ENCODE peak calls at places on chromosomes 3 and 15, in eight cellular contexts. One of them, this sample, is unnamed. For H3K9me3, the result is how much of the 10 kb centered on the place peaks cover.

GRCh38 chr15:77942611-77943211 is 134.8 kb downstream of the TBC1D2B start:
- DNase-seq in uterus: no peak
- DNase-seq in ovary: no peak
- DNase-seq in K562: no peak
- DNase-seq in mucosa of descending colon: no peak
- DNase-seq in psoas muscle: no peak
- DNase-seq in A673: no peak
- DNase-seq in left lung: no peak
- DNase-seq in this sample: no peak

GRCh38 chr15:93173369-93173768 is 84.4 kb upstream of the RGMA start:
- DNase-seq in K562: no peak
- DNase-seq in left lung: no peak
- DNase-seq in uterus: no peak
- DNase-seq in psoas muscle: no peak
- DNase-seq in A673: no peak
- DNase-seq in mucosa of descending colon: no peak
- DNase-seq in ovary: no peak
- DNase-seq in this sample: no peak

GRCh38 chr3:9649791-9650521 is 651 bp downstream of the MTMR14 start:
- DNase-seq in mucosa of descending colon: no peak
- DNase-seq in uterus: no peak
- DNase-seq in left lung: no peak
- DNase-seq in K562: peak
- DNase-seq in A673: no peak
- DNase-seq in ovary: no peak
- DNase-seq in psoas muscle: no peak
- DNase-seq in this sample: no peak

GRCh38 chr15:82748315-82748714 is 38.6 kb upstream of the AP3B2 start:
- DNase-seq in K562: no peak
- DNase-seq in ovary: no peak
- DNase-seq in left lung: no peak
- DNase-seq in A673: no peak
- DNase-seq in psoas muscle: no peak
- DNase-seq in mucosa of descending colon: no peak
- DNase-seq in uterus: no peak
- DNase-seq in this sample: no peak

GRCh38 chr3:45994661-45995369 is 809 bp downstream of the FYCO1 start:
- DNase-seq in psoas muscle: no peak
- DNase-seq in K562: peak
- DNase-seq in A673: no peak
- DNase-seq in left lung: no peak
- DNase-seq in uterus: peak
- DNase-seq in mucosa of descending colon: peak
- DNase-seq in ovary: peak
- DNase-seq in this sample: peak

GRCh38 chr15:63483521-63484371 is 20.6 kb upstream of the USP3 start:
- DNase-seq in mucosa of descending colon: no peak
- DNase-seq in left lung: no peak
- DNase-seq in psoas muscle: no peak
- DNase-seq in ovary: no peak
- DNase-seq in uterus: no peak
- DNase-seq in K562: no peak
- DNase-seq in A673: peak
- DNase-seq in this sample: no peak

GRCh38 chr3:8458711-8459110 is 42.9 kb upstream of the LMCD1 start:
- DNase-seq in left lung: peak
- DNase-seq in mucosa of descending colon: no peak
- DNase-seq in ovary: no peak
- DNase-seq in psoas muscle: peak
- DNase-seq in K562: no peak
- DNase-seq in A673: no peak
- DNase-seq in uterus: no peak
- DNase-seq in this sample: no peak

GRCh38 chr3:71930056-71930991 is 145.4 kb upstream of the PROK2 start:
- DNase-seq in psoas muscle: no peak
- DNase-seq in ovary: no peak
- DNase-seq in K562: peak
- DNase-seq in uterus: peak
- DNase-seq in mucosa of descending colon: no peak
- DNase-seq in A673: peak
- DNase-seq in left lung: no peak
- DNase-seq in this sample: no peak

GRCh38 chr3:49769516-49769915 is 16.8 kb downstream of the IP6K1 start:
- DNase-seq in mucosa of descending colon: no peak
- DNase-seq in A673: no peak
- DNase-seq in ovary: no peak
- DNase-seq in psoas muscle: no peak
- DNase-seq in left lung: no peak
- DNase-seq in uterus: no peak
- DNase-seq in K562: no peak
- DNase-seq in this sample: no peak

GRCh38 chr3:112640333-112640863 is 545 bp downstream of the CCDC80 start:
- DNase-seq in K562: no peak
- DNase-seq in psoas muscle: no peak
- DNase-seq in A673: peak
- DNase-seq in left lung: no peak
- DNase-seq in uterus: peak
- DNase-seq in ovary: peak
- DNase-seq in mucosa of descending colon: no peak
- DNase-seq in this sample: no peak

GRCh38 chr3:67493808-67494207 is 160.6 kb downstream of the SUCLG2 start:
- DNase-seq in psoas muscle: no peak
- DNase-seq in uterus: no peak
- DNase-seq in K562: no peak
- DNase-seq in mucosa of descending colon: no peak
- DNase-seq in A673: no peak
- DNase-seq in ovary: no peak
- DNase-seq in left lung: no peak
- DNase-seq in this sample: no peak

GRCh38 chr15:35667908-35668307 is 121.9 kb upstream of the DPH6 start:
- DNase-seq in psoas muscle: no peak
- DNase-seq in left lung: no peak
- DNase-seq in ovary: no peak
- DNase-seq in uterus: no peak
- DNase-seq in mucosa of descending colon: no peak
- DNase-seq in A673: no peak
- DNase-seq in K562: no peak
- DNase-seq in this sample: no peak

GRCh38 chr3:110814170-110815007 is 257.2 kb upstream of the NECTIN3 start:
- DNase-seq in A673: no peak
- DNase-seq in K562: no peak
- DNase-seq in ovary: no peak
- DNase-seq in psoas muscle: no peak
- DNase-seq in uterus: no peak
- DNase-seq in mucosa of descending colon: no peak
- DNase-seq in left lung: no peak
- DNase-seq in this sample: no peak

GRCh38 chr15:65791335-65792129 is 561 bp downstream of the DENND4A start:
- DNase-seq in ovary: peak
- DNase-seq in K562: no peak
- DNase-seq in mucosa of descending colon: peak
- DNase-seq in A673: peak
- DNase-seq in left lung: peak
- DNase-seq in uterus: peak
- DNase-seq in psoas muscle: peak
- DNase-seq in this sample: peak

GRCh38 chr3:156751461-156752025 is 74.6 kb upstream of the LEKR1 start:
- DNase-seq in psoas muscle: peak
- DNase-seq in left lung: peak
- DNase-seq in uterus: peak
- DNase-seq in mucosa of descending colon: no peak
- DNase-seq in ovary: no peak
- DNase-seq in K562: no peak
- DNase-seq in A673: peak
- DNase-seq in this sample: no peak

GRCh38 chr3:4943553-4943952 is 35.7 kb upstream of the BHLHE40 start:
- DNase-seq in left lung: no peak
- DNase-seq in K562: peak
- DNase-seq in ovary: no peak
- DNase-seq in mucosa of descending colon: no peak
- DNase-seq in uterus: no peak
- DNase-seq in A673: peak
- DNase-seq in psoas muscle: no peak
- DNase-seq in this sample: no peak

GRCh38 chr3:30156586-30157498 is 449.6 kb upstream of the TGFBR2 start:
- DNase-seq in uterus: no peak
- DNase-seq in psoas muscle: no peak
- DNase-seq in ovary: no peak
- DNase-seq in mucosa of descending colon: no peak
- DNase-seq in K562: no peak
- DNase-seq in left lung: no peak
- DNase-seq in A673: no peak
- DNase-seq in this sample: no peak

GRCh38 chr3:16599694-16600093 is 5.5 kb downstream of the DAZL start:
- DNase-seq in psoas muscle: no peak
- DNase-seq in uterus: no peak
- DNase-seq in left lung: no peak
- DNase-seq in K562: no peak
- DNase-seq in ovary: no peak
- DNase-seq in mucosa of descending colon: no peak
- DNase-seq in A673: no peak
- DNase-seq in this sample: no peak
- H3K9me3 ChIP-seq in psoas muscle: under half
- H3K9me3 ChIP-seq in uterus: under half
- H3K9me3 ChIP-seq in left lung: under half
- H3K9me3 ChIP-seq in K562: under half
- H3K9me3 ChIP-seq in ovary: under half
- H3K9me3 ChIP-seq in mucosa of descending colon: under half
- H3K9me3 ChIP-seq in A673: under half
- H3K9me3 ChIP-seq in this sample: under half

DNA sequence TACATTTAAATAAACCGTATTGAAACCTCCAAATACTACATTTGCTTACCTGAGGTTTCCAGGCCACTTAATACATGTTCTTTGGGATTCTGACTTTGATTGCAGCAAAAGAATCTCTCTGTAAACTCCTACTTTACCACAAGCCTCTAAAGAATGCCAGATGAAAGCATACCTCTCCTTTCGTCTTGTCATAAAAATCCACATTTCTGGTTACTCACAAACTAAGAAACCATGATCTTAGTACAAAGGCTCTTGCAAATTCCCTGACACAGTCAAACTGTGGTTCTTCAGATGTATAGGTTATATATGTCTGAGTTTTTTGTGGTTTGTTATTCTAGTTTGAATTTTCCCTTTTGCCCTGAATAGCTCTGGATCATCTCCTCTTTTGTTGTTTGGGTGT is 188.4 kb downstream of the RAP2B start:
- DNase-seq in K562: no peak
- DNase-seq in A673: no peak
- DNase-seq in uterus: no peak
- DNase-seq in ovary: no peak
- DNase-seq in left lung: no peak
- DNase-seq in psoas muscle: no peak
- DNase-seq in mucosa of descending colon: no peak
- DNase-seq in this sample: no peak
- H3K9me3 ChIP-seq in K562: under half
- H3K9me3 ChIP-seq in A673: under half
- H3K9me3 ChIP-seq in uterus: under half
- H3K9me3 ChIP-seq in ovary: under half
- H3K9me3 ChIP-seq in left lung: under half
- H3K9me3 ChIP-seq in psoas muscle: under half
- H3K9me3 ChIP-seq in mucosa of descending colon: under half
- H3K9me3 ChIP-seq in this sample: under half

GRCh38 chr3:127029521-127030327 is 46.8 kb downstream of the PLXNA1 start:
- DNase-seq in K562: no peak
- DNase-seq in A673: no peak
- DNase-seq in ovary: no peak
- DNase-seq in mucosa of descending colon: no peak
- DNase-seq in left lung: no peak
- DNase-seq in uterus: no peak
- DNase-seq in psoas muscle: no peak
- DNase-seq in this sample: no peak

GRCh38 chr3:127027061-127027735 is 44.3 kb downstream of the PLXNA1 start:
- DNase-seq in mucosa of descending colon: no peak
- DNase-seq in K562: no peak
- DNase-seq in left lung: no peak
- DNase-seq in A673: no peak
- DNase-seq in ovary: no peak
- DNase-seq in uterus: no peak
- DNase-seq in psoas muscle: no peak
- DNase-seq in this sample: no peak

GRCh38 chr3:127027811-127028548 is 45.1 kb downstream of the PLXNA1 start:
- DNase-seq in psoas muscle: no peak
- DNase-seq in left lung: no peak
- DNase-seq in mucosa of descending colon: peak
- DNase-seq in ovary: no peak
- DNase-seq in uterus: no peak
- DNase-seq in A673: no peak
- DNase-seq in K562: no peak
- DNase-seq in this sample: no peak

GRCh38 chr3:127030328-127031045 is 47.6 kb downstream of the PLXNA1 start:
- DNase-seq in ovary: no peak
- DNase-seq in K562: no peak
- DNase-seq in mucosa of descending colon: no peak
- DNase-seq in uterus: no peak
- DNase-seq in psoas muscle: no peak
- DNase-seq in left lung: no peak
- DNase-seq in A673: no peak
- DNase-seq in this sample: no peak

GRCh38 chr3:127028766-127029520 is 46.0 kb downstream of the PLXNA1 start:
- DNase-seq in left lung: no peak
- DNase-seq in uterus: no peak
- DNase-seq in ovary: no peak
- DNase-seq in K562: no peak
- DNase-seq in A673: no peak
- DNase-seq in psoas muscle: no peak
- DNase-seq in mucosa of descending colon: no peak
- DNase-seq in this sample: no peak
- H3K9me3 ChIP-seq in left lung: under half
- H3K9me3 ChIP-seq in uterus: under half
- H3K9me3 ChIP-seq in ovary: under half
- H3K9me3 ChIP-seq in K562: under half
- H3K9me3 ChIP-seq in A673: under half
- H3K9me3 ChIP-seq in psoas muscle: under half
- H3K9me3 ChIP-seq in mucosa of descending colon: under half
- H3K9me3 ChIP-seq in this sample: under half

GRCh38 chr15:25775317-25775912 is 87.7 kb downstream of the ATP10A start:
- DNase-seq in A673: no peak
- DNase-seq in left lung: peak
- DNase-seq in ovary: no peak
- DNase-seq in mucosa of descending colon: no peak
- DNase-seq in uterus: peak
- DNase-seq in K562: no peak
- DNase-seq in psoas muscle: peak
- DNase-seq in this sample: no peak

GRCh38 chr15:25774871-25775270 is 88.3 kb downstream of the ATP10A start:
- DNase-seq in K562: no peak
- DNase-seq in uterus: no peak
- DNase-seq in left lung: no peak
- DNase-seq in mucosa of descending colon: no peak
- DNase-seq in A673: no peak
- DNase-seq in psoas muscle: no peak
- DNase-seq in ovary: no peak
- DNase-seq in this sample: no peak

GRCh38 chr15:25770618-25771369 is 92.3 kb downstream of the ATP10A start:
- DNase-seq in K562: no peak
- DNase-seq in psoas muscle: no peak
- DNase-seq in A673: no peak
- DNase-seq in mucosa of descending colon: no peak
- DNase-seq in uterus: no peak
- DNase-seq in ovary: no peak
- DNase-seq in left lung: peak
- DNase-seq in this sample: no peak

GRCh38 chr15:25772500-25772899 is 90.6 kb downstream of the ATP10A start:
- DNase-seq in mucosa of descending colon: no peak
- DNase-seq in A673: no peak
- DNase-seq in uterus: no peak
- DNase-seq in left lung: no peak
- DNase-seq in ovary: no peak
- DNase-seq in psoas muscle: no peak
- DNase-seq in K562: no peak
- DNase-seq in this sample: no peak

GRCh38 chr15:25773248-25773647 is 89.9 kb downstream of the ATP10A start:
- DNase-seq in A673: no peak
- DNase-seq in ovary: no peak
- DNase-seq in uterus: no peak
- DNase-seq in K562: no peak
- DNase-seq in mucosa of descending colon: no peak
- DNase-seq in left lung: no peak
- DNase-seq in psoas muscle: no peak
- DNase-seq in this sample: no peak
- H3K9me3 ChIP-seq in A673: under half
- H3K9me3 ChIP-seq in ovary: under half
- H3K9me3 ChIP-seq in uterus: under half
- H3K9me3 ChIP-seq in K562: under half
- H3K9me3 ChIP-seq in mucosa of descending colon: under half
- H3K9me3 ChIP-seq in left lung: under half
- H3K9me3 ChIP-seq in psoas muscle: under half
- H3K9me3 ChIP-seq in this sample: under half